ENCODE peak calls at places on chromosomes 13 and 19, in eight cellular contexts. C is activated CD8-positive, alpha-beta memory T cell treated with anti-CD3 and anti-CD28 coated beads for 24 hours; Y is H1; H is AG10803; G is brain microvascular endothelial cell; Z is HFFc6; L is fibroblast of the conjunctiva; M is thoracic aorta. O is an unnamed sample.

GRCh38 chr13:109196896-109197295 is 567.5 kb downstream of the MYO16 start:
- DNase-seq in C (no peak), Y (no peak), H (no peak), G (no peak), Z (no peak), L (no peak), M (no peak), O (peak)

GRCh38 chr19:2381151-2381822 is 21.2 kb downstream of the TMPRSS9 start:
- DNase-seq in C (no peak), Y (no peak), H (no peak), G (no peak), Z (no peak), L (no peak), M (no peak), O (no peak)

GRCh38 chr19:38433268-38433733 is at the start of gene RYR1:
- DNase-seq in C (peak), Y (no peak), H (no peak), G (peak), Z (no peak), L (no peak), M (no peak), O (no peak)

GRCh38 chr19:33446156-33446917 is 72.8 kb downstream of the CEBPG start:
- DNase-seq in C (no peak), Y (no peak), H (no peak), G (no peak), Z (no peak), L (no peak), M (no peak), O (no peak)

GRCh38 chr13:27455331-27455855 is 5.0 kb upstream of the MTIF3 start:
- DNase-seq in C (peak), Y (no peak), H (no peak), G (no peak), Z (no peak), L (no peak), M (no peak), O (no peak)

GRCh38 chr19:33390120-33390907 is 16.8 kb downstream of the CEBPG start:
- DNase-seq in C (no peak), Y (no peak), H (peak), G (no peak), Z (no peak), L (peak), M (no peak), O (no peak)

GRCh38 chr19:6273701-6274601 is 5.8 kb downstream of the MLLT1 start:
- DNase-seq in C (no peak), Y (no peak), H (peak), G (peak), Z (peak), L (peak), M (peak), O (peak)

GRCh38 chr13:46562581-46562980 is 9.6 kb downstream of the LRCH1 start:
- DNase-seq in C (no peak), Y (no peak), H (no peak), G (no peak), Z (no peak), L (no peak), M (no peak), O (no peak)

GRCh38 chr19:10412257-10412977 is 7.9 kb upstream of the PDE4A start:
- DNase-seq in C (no peak), Y (no peak), H (no peak), G (no peak), Z (peak), L (no peak), M (no peak), O (no peak)

GRCh38 chr19:49528211-49528771 is 488 bp downstream of the RCN3 start:
- DNase-seq in C (no peak), Y (no peak), H (peak), G (peak), Z (no peak), L (no peak), M (peak), O (no peak)

O was measured in HepG2.